ENCODE peak calls at places on chromosome 14, in five cellular contexts. H is heart right ventricle; Z is lung; W is CD8-positive, alpha-beta T cell; P is HCT116. R is an unnamed sample.

GRCh38 chr14:34971801-34972200 is 11.0 kb upstream of the SRP54 start:
- DNase-seq in Z (no peak), W (no peak), P (no peak), H (no peak), R (no peak)

GRCh38 chr14:67987596-67987995 is 168.0 kb downstream of the RAD51B start:
- DNase-seq in Z (no peak), H (no peak), W (no peak), P (no peak), R (no peak)

GRCh38 chr14:33676135-33676566 is 274.7 kb downstream of the EGLN3 start:
- DNase-seq in W (no peak), H (peak), P (peak), Z (no peak), R (no peak)

GRCh38 chr14:28142400-28143015 is 624.1 kb upstream of the FOXG1 start:
- DNase-seq in P (no peak), H (no peak), W (no peak), Z (no peak), R (no peak)

GRCh38 chr14:74202113-74202512 is 37.1 kb upstream of the VSX2 start:
- DNase-seq in H (no peak), P (no peak), Z (no peak), W (no peak), R (no peak)

GRCh38 chr14:65462411-65462810 is 49.9 kb downstream of the FUT8 start:
- DNase-seq in P (no peak), H (no peak), W (no peak), Z (no peak), R (no peak)

GRCh38 chr14:55553791-55554190 is 26.2 kb upstream of the KTN1 start:
- DNase-seq in Z (no peak), H (no peak), P (no peak), W (no peak), R (no peak)

GRCh38 chr14:104139460-104140212 is 1.2 kb downstream of the KIF26A start:
- DNase-seq in H (peak), Z (no peak), P (no peak), W (no peak), R (no peak)

GRCh38 chr14:68655021-68655811 is 137.7 kb downstream of the ZFP36L1 start:
- DNase-seq in H (no peak), P (no peak), Z (no peak), W (peak), R (no peak)

GRCh38 chr14:31660191-31660590 is 99.0 kb downstream of the NUBPL start:
- DNase-seq in W (no peak), P (no peak), Z (no peak), H (no peak), R (no peak)

GRCh38 chr14:54106802-54107377 is 150.3 kb upstream of the BMP4 start:
- DNase-seq in W (no peak), H (no peak), P (no peak), Z (no peak), R (no peak)

GRCh38 chr14:49882826-49883694 is 9.8 kb upstream of the ARF6 start:
- DNase-seq in W (no peak), P (no peak), H (no peak), Z (no peak), R (no peak)

DNA sequence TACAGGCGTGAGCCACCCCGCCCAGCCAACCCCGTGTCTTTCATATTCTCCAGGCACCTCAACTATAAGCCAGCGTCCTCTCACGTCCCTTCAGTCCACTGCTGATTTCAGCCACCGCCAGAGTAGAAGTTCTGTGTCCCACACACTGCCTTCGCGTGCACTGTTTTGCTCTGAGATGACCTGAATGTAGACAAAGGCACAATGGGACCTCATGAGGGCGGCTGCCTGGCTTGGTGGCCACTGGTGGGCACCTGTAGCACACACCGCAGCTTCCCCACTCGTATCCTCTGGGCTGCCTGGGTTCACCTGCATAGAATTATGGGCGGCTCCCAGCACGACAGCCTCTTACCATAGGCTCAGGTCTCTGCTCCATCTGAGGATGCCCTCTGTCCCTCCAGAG is 57.2 kb downstream of the GPR68 start:
- DNase-seq in H (no peak), P (no peak), Z (no peak), W (no peak), R (no peak)
- TF ChIP-seq CTCF in H (no peak), P (no peak), Z (no peak), W (no peak), R (no peak)

DNA sequence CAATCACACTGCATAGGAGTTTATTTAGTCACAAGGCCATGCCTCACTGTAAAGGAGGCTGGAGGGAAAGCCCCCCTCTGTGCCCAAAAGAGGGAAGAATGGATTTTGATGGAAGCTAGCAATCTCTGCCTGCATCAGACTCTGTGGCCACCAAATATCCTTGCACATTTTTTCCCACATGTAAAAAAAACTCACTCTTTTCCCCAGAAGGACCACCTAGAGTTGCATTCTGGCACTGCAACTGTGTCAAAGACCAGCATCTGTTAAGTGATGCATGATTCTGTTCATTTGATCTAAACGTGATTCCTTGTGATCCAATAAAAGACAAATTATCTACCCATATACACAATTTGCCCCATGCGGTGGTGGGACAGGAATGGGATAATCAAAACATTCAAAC is 8.0 kb downstream of the RHOJ start:
- DNase-seq in Z (no peak), W (no peak), P (no peak), H (no peak), R (no peak)
- TF ChIP-seq CTCF in Z (no peak), W (no peak), P (peak), H (no peak), R (no peak)

DNA sequence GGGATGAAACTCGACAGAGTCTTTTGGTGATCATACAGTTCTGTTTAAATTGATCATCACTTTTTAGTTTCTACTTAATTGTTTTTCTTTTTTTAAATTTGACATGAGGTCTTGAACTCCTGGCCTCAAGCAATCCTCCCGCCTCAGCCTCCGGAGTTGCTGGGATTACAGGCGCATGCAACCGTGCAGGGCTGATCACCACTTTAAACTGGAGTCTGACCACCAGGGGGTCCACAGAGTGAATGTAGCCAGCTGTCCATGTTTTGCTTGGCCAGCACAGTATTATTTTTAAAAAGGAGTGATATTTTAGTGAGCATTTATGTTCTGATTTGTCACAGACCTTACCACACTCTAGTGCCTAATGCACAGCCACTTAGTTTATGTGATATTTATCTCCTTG is 10.7 kb downstream of the DAAM1 start:
- DNase-seq in P (no peak), Z (no peak), H (no peak), W (no peak), R (no peak)
- TF ChIP-seq CTCF in P (peak), Z (no peak), H (no peak), W (no peak), R (no peak)

GRCh38 chr14:22556990-22557623 is 31.9 kb downstream of the DAD1 start:
- DNase-seq in H (peak), W (peak), P (peak), Z (peak), R (peak)

GRCh38 chr14:22556021-22556989 is 32.7 kb downstream of the DAD1 start:
- DNase-seq in W (peak), P (no peak), H (peak), Z (peak), R (peak)

GRCh38 chr14:22557846-22558220 is 31.2 kb downstream of the DAD1 start:
- DNase-seq in H (no peak), Z (no peak), W (no peak), P (no peak), R (no peak)

GRCh38 chr14:22559041-22559440 is 30.0 kb downstream of the DAD1 start:
- DNase-seq in Z (no peak), H (no peak), P (no peak), W (no peak), R (no peak)

DNA sequence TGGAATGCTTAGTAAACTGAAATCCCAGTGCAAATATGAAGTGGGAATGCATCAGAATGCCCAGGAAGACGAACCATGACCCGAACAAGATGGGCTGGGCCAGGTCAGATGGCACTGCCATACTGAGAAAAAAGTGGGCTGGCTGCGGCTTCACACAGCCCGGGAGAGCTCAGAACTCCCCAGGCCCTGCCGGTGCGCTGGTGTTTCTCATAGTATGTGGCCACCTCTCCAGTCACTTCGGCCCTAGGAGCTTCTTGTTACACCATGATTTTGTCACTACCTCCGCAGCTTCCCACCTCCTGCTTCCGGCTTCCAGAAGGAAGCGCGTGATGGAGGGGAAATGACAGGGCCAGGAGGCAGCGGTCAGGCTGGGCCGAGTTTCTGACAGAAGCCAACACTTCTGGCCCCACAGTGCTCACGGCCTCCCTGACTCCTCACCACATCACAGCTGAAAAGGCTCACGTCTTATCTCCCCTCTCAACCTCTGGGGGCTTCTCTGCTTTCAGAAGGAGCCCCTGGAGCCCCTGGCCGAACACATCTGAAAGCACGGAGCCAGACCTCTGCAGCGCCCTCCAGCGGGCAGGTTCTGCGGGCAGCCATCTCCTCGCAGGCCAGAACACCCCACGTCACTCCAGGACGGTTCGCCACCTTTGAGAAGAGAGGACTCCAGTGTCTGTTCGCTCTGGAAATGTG is 30.7 kb downstream of the DAD1 start:
- DNase-seq in W (peak), H (no peak), P (no peak), Z (no peak), R (peak)
- TF ChIP-seq CTCF in W (peak), H (no peak), P (no peak), Z (no peak), R (peak)

DNA sequence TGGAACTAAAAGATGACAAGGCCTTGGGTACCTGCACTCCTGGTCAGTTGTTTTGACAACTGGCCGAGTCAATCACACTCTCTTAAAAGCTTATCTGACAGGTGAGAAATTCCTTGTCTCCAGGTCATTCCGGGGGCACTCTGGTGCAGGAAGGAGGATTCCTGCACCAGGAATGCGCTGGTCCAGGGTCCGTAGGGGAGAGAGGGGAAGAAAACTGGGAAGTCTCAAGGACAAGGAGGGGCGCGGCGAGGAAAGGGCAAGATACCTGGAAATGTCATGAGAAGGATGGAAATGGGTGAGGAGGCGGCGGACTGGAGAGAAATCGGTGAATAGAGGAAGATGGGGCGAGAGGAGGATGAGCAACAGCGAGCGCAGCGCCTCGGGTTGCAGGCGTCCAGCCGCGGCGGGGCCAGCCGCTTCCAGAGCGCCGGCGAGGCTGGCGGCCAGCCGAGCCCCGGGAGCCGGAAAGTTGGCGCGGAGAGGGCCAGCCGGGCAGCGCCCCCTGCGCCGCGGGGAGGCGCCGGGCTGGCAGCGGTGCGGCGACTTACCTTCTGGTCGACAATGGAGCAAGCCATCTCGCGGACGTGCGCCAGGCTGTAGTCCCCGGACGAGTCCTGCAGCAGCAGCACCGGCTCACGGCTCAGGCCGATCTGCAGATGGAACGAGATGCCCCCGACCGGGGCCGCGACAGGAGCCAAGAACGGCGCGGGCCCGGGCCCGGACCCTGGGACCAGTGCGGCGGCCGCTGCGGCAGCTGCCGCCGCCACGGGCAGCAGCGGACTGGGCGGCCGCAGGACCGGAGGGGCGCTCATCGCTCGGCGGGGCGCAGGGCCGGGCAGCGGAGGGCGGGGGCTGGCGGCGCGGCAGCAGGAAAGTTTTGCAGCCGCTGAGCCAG is 699 bp downstream of the PRKD1 start:
- DNase-seq in Z (peak), P (no peak), H (peak), W (no peak), R (no peak)
- TF ChIP-seq CTCF in Z (no peak), P (no peak), H (no peak), W (no peak), R (no peak)

DNA sequence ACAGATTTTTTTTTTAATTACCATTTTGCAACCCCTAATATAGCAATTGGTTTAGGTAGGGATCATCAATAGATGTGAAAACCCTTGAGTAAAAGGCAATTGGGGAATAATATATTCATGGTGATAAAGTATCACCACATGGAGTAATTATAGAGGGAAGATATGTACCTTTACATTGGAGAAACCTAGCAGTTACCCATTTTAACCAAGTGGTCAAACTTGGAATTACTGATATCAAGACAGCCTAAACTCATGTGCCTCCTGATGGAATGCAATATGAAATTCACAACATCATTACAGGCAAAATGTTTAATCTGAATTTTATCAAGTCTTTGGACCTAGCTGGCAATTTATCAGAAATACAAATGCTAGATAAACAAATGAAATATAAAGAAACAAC is 6.7 kb upstream of the SLC10A1 start:
- DNase-seq in P (no peak), W (no peak), Z (no peak), H (no peak), R (no peak)
- TF ChIP-seq CTCF in P (no peak), W (no peak), Z (no peak), H (no peak), R (no peak)

GRCh38 chr14:102594514-102595175 is 2.2 kb downstream of the RCOR1 start:
- DNase-seq in H (peak), W (peak), P (peak), Z (peak), R (peak)
- TF ChIP-seq CTCF in H (peak), W (peak), P (peak), Z (peak), R (peak)

GRCh38 chr14:58313699-58314098 is 15.3 kb downstream of the ARID4A start:
- DNase-seq in Z (no peak), W (no peak), H (no peak), P (no peak), R (no peak)
- TF ChIP-seq CTCF in Z (no peak), W (no peak), H (no peak), P (no peak), R (no peak)

DNA sequence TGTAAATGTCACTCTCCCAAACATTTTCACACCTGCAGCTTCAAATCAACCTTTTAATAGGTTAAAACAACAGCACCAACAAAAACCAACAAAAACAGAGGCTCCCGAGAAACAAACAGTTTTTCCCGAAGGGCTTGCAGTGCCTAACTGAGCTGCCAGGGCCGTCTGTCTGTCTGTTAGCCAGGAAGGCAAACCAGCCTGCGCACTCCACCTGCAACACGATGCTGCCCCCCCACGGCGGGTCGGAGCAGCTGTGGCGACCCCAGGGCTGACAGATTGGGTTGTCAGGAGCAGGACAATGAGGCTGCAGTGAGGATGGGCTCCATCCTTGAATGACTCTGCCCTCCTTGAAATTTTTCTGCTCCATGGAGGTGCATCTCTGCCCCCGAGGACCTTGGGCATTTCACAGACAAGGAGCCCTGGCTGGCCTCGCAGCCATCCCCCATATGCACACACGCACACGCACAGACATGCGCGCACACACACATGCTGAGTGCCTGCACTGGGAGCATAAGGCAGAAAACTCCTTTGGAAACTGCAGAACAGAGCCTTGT is 2.6 kb downstream of the RTL1 start:
- DNase-seq in H (no peak), Z (peak), W (no peak), P (peak), R (no peak)
- TF ChIP-seq CTCF in H (no peak), Z (no peak), W (no peak), P (peak), R (no peak)